ENCODE peak calls at places on chromosomes 11 and 22, in seven cellular contexts. One of them, this sample, is unnamed. For H3K9me3, the result is how much of the 10 kb centered on the place peaks cover.

GRCh38 chr11:33027233-33027632 is 11.6 kb downstream of the DEPDC7 start:
- DNase-seq in cardiac muscle cell: no peak
- DNase-seq in CD8-positive, alpha-beta T cell: no peak
- DNase-seq in osteoblast: no peak
- DNase-seq in AG04450: no peak
- DNase-seq in left ventricle myocardium inferior: no peak
- DNase-seq in pancreas: no peak
- DNase-seq in this sample: no peak

GRCh38 chr11:66875376-66875775 is 18.5 kb downstream of the LRFN4 start:
- DNase-seq in cardiac muscle cell: no peak
- DNase-seq in CD8-positive, alpha-beta T cell: no peak
- DNase-seq in osteoblast: peak
- DNase-seq in AG04450: no peak
- DNase-seq in left ventricle myocardium inferior: no peak
- DNase-seq in pancreas: no peak
- DNase-seq in this sample: no peak

GRCh38 chr22:24497879-24498278 is 2.7 kb downstream of the UPB1 start:
- DNase-seq in cardiac muscle cell: no peak
- DNase-seq in CD8-positive, alpha-beta T cell: no peak
- DNase-seq in osteoblast: no peak
- DNase-seq in AG04450: no peak
- DNase-seq in left ventricle myocardium inferior: no peak
- DNase-seq in pancreas: no peak
- DNase-seq in this sample: no peak

GRCh38 chr11:78281511-78281910 is 92.8 kb downstream of the USP35 start:
- DNase-seq in cardiac muscle cell: no peak
- DNase-seq in CD8-positive, alpha-beta T cell: no peak
- DNase-seq in osteoblast: no peak
- DNase-seq in AG04450: no peak
- DNase-seq in left ventricle myocardium inferior: no peak
- DNase-seq in pancreas: no peak
- DNase-seq in this sample: no peak

GRCh38 chr11:22163394-22163797 is 29.5 kb upstream of the ANO5 start:
- DNase-seq in cardiac muscle cell: no peak
- DNase-seq in CD8-positive, alpha-beta T cell: no peak
- DNase-seq in osteoblast: no peak
- DNase-seq in AG04450: no peak
- DNase-seq in left ventricle myocardium inferior: no peak
- DNase-seq in pancreas: no peak
- DNase-seq in this sample: no peak

GRCh38 chr22:29855611-29856181 is 17.6 kb upstream of the ASCC2 start:
- DNase-seq in cardiac muscle cell: peak
- DNase-seq in CD8-positive, alpha-beta T cell: no peak
- DNase-seq in osteoblast: no peak
- DNase-seq in AG04450: no peak
- DNase-seq in left ventricle myocardium inferior: peak
- DNase-seq in pancreas: no peak
- DNase-seq in this sample: no peak

GRCh38 chr11:113615098-113615497 is 91.0 kb downstream of the TMPRSS5 start:
- DNase-seq in cardiac muscle cell: no peak
- DNase-seq in CD8-positive, alpha-beta T cell: no peak
- DNase-seq in osteoblast: no peak
- DNase-seq in AG04450: no peak
- DNase-seq in left ventricle myocardium inferior: no peak
- DNase-seq in pancreas: no peak
- DNase-seq in this sample: no peak

GRCh38 chr22:30301995-30302809 is 12.9 kb upstream of the CASTOR1 start:
- DNase-seq in cardiac muscle cell: no peak
- DNase-seq in CD8-positive, alpha-beta T cell: no peak
- DNase-seq in osteoblast: no peak
- DNase-seq in AG04450: no peak
- DNase-seq in left ventricle myocardium inferior: peak
- DNase-seq in pancreas: no peak
- DNase-seq in this sample: no peak

GRCh38 chr11:15493066-15493465 is 378.3 kb downstream of the INSC start:
- DNase-seq in cardiac muscle cell: no peak
- DNase-seq in CD8-positive, alpha-beta T cell: no peak
- DNase-seq in osteoblast: no peak
- DNase-seq in AG04450: no peak
- DNase-seq in left ventricle myocardium inferior: no peak
- DNase-seq in pancreas: no peak
- DNase-seq in this sample: no peak

GRCh38 chr11:28342704-28343103 is 234.5 kb downstream of the METTL15 start:
- DNase-seq in cardiac muscle cell: no peak
- DNase-seq in CD8-positive, alpha-beta T cell: no peak
- DNase-seq in osteoblast: no peak
- DNase-seq in AG04450: no peak
- DNase-seq in left ventricle myocardium inferior: no peak
- DNase-seq in pancreas: no peak
- DNase-seq in this sample: no peak

GRCh38 chr11:6315811-6316425 is 4.4 kb downstream of the CAVIN3 start:
- DNase-seq in cardiac muscle cell: peak
- DNase-seq in CD8-positive, alpha-beta T cell: peak
- DNase-seq in osteoblast: peak
- DNase-seq in AG04450: no peak
- DNase-seq in left ventricle myocardium inferior: peak
- DNase-seq in pancreas: peak
- DNase-seq in this sample: peak

GRCh38 chr22:23085785-23086184 is 15.5 kb downstream of the GNAZ start:
- DNase-seq in cardiac muscle cell: no peak
- DNase-seq in CD8-positive, alpha-beta T cell: no peak
- DNase-seq in osteoblast: no peak
- DNase-seq in AG04450: no peak
- DNase-seq in left ventricle myocardium inferior: no peak
- DNase-seq in pancreas: no peak
- DNase-seq in this sample: no peak

GRCh38 chr11:65315204-65315865 is 669 bp downstream of the CDC42EP2 start:
- DNase-seq in cardiac muscle cell: peak
- DNase-seq in CD8-positive, alpha-beta T cell: peak
- DNase-seq in osteoblast: peak
- DNase-seq in AG04450: no peak
- DNase-seq in left ventricle myocardium inferior: peak
- DNase-seq in pancreas: peak
- DNase-seq in this sample: peak

GRCh38 chr11:64379160-64379559 is 20.2 kb downstream of the RPS6KA4 start:
- DNase-seq in cardiac muscle cell: no peak
- DNase-seq in CD8-positive, alpha-beta T cell: no peak
- DNase-seq in osteoblast: no peak
- DNase-seq in AG04450: no peak
- DNase-seq in left ventricle myocardium inferior: no peak
- DNase-seq in pancreas: no peak
- DNase-seq in this sample: no peak

GRCh38 chr11:119982517-119983239 is 155.2 kb downstream of the TRIM29 start:
- DNase-seq in cardiac muscle cell: no peak
- DNase-seq in CD8-positive, alpha-beta T cell: no peak
- DNase-seq in osteoblast: peak
- DNase-seq in AG04450: no peak
- DNase-seq in left ventricle myocardium inferior: no peak
- DNase-seq in pancreas: no peak
- DNase-seq in this sample: no peak

GRCh38 chr22:22942511-22943329 is 55.1 kb downstream of the IGLL5 start:
- DNase-seq in cardiac muscle cell: no peak
- DNase-seq in CD8-positive, alpha-beta T cell: peak
- DNase-seq in osteoblast: peak
- DNase-seq in AG04450: no peak
- DNase-seq in left ventricle myocardium inferior: peak
- DNase-seq in pancreas: no peak
- DNase-seq in this sample: peak

GRCh38 chr11:117805048-117805447 is 8.0 kb upstream of the DSCAML1 start:
- DNase-seq in cardiac muscle cell: no peak
- DNase-seq in CD8-positive, alpha-beta T cell: no peak
- DNase-seq in osteoblast: no peak
- DNase-seq in AG04450: no peak
- DNase-seq in left ventricle myocardium inferior: no peak
- DNase-seq in pancreas: no peak
- DNase-seq in this sample: no peak

GRCh38 chr22:26592368-26593015 is 2.6 kb upstream of the TPST2 start:
- DNase-seq in cardiac muscle cell: no peak
- DNase-seq in CD8-positive, alpha-beta T cell: peak
- DNase-seq in osteoblast: no peak
- DNase-seq in AG04450: no peak
- DNase-seq in left ventricle myocardium inferior: no peak
- DNase-seq in pancreas: no peak
- DNase-seq in this sample: no peak

DNA sequence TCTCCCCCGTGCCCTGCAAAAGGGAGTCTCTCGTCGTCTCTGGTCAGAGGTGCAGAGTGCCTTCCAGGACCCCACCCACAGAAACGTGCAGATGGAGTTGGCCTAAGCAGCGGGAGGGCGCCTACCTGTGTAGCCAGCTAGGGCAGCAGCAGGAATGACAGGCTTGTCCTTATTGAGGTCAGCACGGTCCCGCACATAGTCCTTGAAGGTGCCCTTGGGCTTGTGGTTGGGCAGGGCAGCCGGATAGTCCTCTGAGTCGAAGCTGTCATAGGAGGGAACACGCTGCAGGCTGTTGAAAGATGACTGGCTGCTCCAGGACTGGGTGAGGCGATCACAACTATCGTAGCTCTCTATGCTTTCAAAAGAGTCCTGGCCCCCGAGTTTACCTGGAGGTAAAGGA is 107.3 kb downstream of the ETS1 start:
- DNase-seq in cardiac muscle cell: no peak
- DNase-seq in CD8-positive, alpha-beta T cell: no peak
- DNase-seq in osteoblast: no peak
- DNase-seq in AG04450: no peak
- DNase-seq in left ventricle myocardium inferior: no peak
- DNase-seq in pancreas: no peak
- DNase-seq in this sample: no peak
- H3K27ac ChIP-seq in cardiac muscle cell: no peak
- H3K27ac ChIP-seq in CD8-positive, alpha-beta T cell: peak
- H3K27ac ChIP-seq in osteoblast: peak
- H3K27ac ChIP-seq in AG04450: no peak
- H3K27ac ChIP-seq in left ventricle myocardium inferior: peak
- H3K27ac ChIP-seq in pancreas: no peak
- H3K27ac ChIP-seq in this sample: no peak

GRCh38 chr22:47277511-47277910 is 515.1 kb downstream of the TBC1D22A start:
- DNase-seq in cardiac muscle cell: no peak
- DNase-seq in CD8-positive, alpha-beta T cell: no peak
- DNase-seq in osteoblast: no peak
- DNase-seq in AG04450: no peak
- DNase-seq in left ventricle myocardium inferior: no peak
- DNase-seq in pancreas: no peak
- DNase-seq in this sample: no peak

GRCh38 chr22:47278655-47279054 is 516.2 kb downstream of the TBC1D22A start:
- DNase-seq in cardiac muscle cell: no peak
- DNase-seq in CD8-positive, alpha-beta T cell: no peak
- DNase-seq in osteoblast: peak
- DNase-seq in AG04450: no peak
- DNase-seq in left ventricle myocardium inferior: no peak
- DNase-seq in pancreas: no peak
- DNase-seq in this sample: no peak

GRCh38 chr22:47275479-47276218 is 513.2 kb downstream of the TBC1D22A start:
- DNase-seq in cardiac muscle cell: no peak
- DNase-seq in CD8-positive, alpha-beta T cell: no peak
- DNase-seq in osteoblast: no peak
- DNase-seq in AG04450: no peak
- DNase-seq in left ventricle myocardium inferior: no peak
- DNase-seq in pancreas: no peak
- DNase-seq in this sample: peak

GRCh38 chr22:47276219-47276843 is 513.9 kb downstream of the TBC1D22A start:
- DNase-seq in cardiac muscle cell: no peak
- DNase-seq in CD8-positive, alpha-beta T cell: no peak
- DNase-seq in osteoblast: no peak
- DNase-seq in AG04450: no peak
- DNase-seq in left ventricle myocardium inferior: no peak
- DNase-seq in pancreas: no peak
- DNase-seq in this sample: no peak

GRCh38 chr22:47277001-47277400 is 514.6 kb downstream of the TBC1D22A start:
- DNase-seq in cardiac muscle cell: no peak
- DNase-seq in CD8-positive, alpha-beta T cell: no peak
- DNase-seq in osteoblast: no peak
- DNase-seq in AG04450: no peak
- DNase-seq in left ventricle myocardium inferior: no peak
- DNase-seq in pancreas: no peak
- DNase-seq in this sample: no peak
- H3K9me3 ChIP-seq in cardiac muscle cell: under half
- H3K9me3 ChIP-seq in CD8-positive, alpha-beta T cell: under half
- H3K9me3 ChIP-seq in osteoblast: under half
- H3K9me3 ChIP-seq in AG04450: under half
- H3K9me3 ChIP-seq in left ventricle myocardium inferior: under half
- H3K9me3 ChIP-seq in pancreas: under half
- H3K9me3 ChIP-seq in this sample: under half

GRCh38 chr11:704799-705645 is 1.0 kb upstream of the EPS8L2 start:
- DNase-seq in cardiac muscle cell: no peak
- DNase-seq in CD8-positive, alpha-beta T cell: no peak
- DNase-seq in osteoblast: peak
- DNase-seq in AG04450: no peak
- DNase-seq in left ventricle myocardium inferior: no peak
- DNase-seq in pancreas: peak
- DNase-seq in this sample: peak
- H3K27ac ChIP-seq in cardiac muscle cell: no peak
- H3K27ac ChIP-seq in CD8-positive, alpha-beta T cell: no peak
- H3K27ac ChIP-seq in osteoblast: no peak
- H3K27ac ChIP-seq in AG04450: no peak
- H3K27ac ChIP-seq in left ventricle myocardium inferior: peak
- H3K27ac ChIP-seq in pancreas: peak
- H3K27ac ChIP-seq in this sample: peak

GRCh38 chr22:44549021-44549420 is 51.0 kb upstream of the RTL6 start:
- DNase-seq in cardiac muscle cell: no peak
- DNase-seq in CD8-positive, alpha-beta T cell: no peak
- DNase-seq in osteoblast: no peak
- DNase-seq in AG04450: no peak
- DNase-seq in left ventricle myocardium inferior: no peak
- DNase-seq in pancreas: no peak
- DNase-seq in this sample: no peak
- H3K9me3 ChIP-seq in cardiac muscle cell: under half
- H3K9me3 ChIP-seq in CD8-positive, alpha-beta T cell: under half
- H3K9me3 ChIP-seq in osteoblast: under half
- H3K9me3 ChIP-seq in AG04450: under half
- H3K9me3 ChIP-seq in left ventricle myocardium inferior: under half
- H3K9me3 ChIP-seq in pancreas: under half
- H3K9me3 ChIP-seq in this sample: under half

GRCh38 chr22:17777717-17778044 is 3.4 kb upstream of the BID start:
- DNase-seq in cardiac muscle cell: no peak
- DNase-seq in CD8-positive, alpha-beta T cell: no peak
- DNase-seq in osteoblast: peak
- DNase-seq in AG04450: no peak
- DNase-seq in left ventricle myocardium inferior: no peak
- DNase-seq in pancreas: no peak
- DNase-seq in this sample: no peak
- H3K27ac ChIP-seq in cardiac muscle cell: no peak
- H3K27ac ChIP-seq in CD8-positive, alpha-beta T cell: peak
- H3K27ac ChIP-seq in osteoblast: no peak
- H3K27ac ChIP-seq in AG04450: no peak
- H3K27ac ChIP-seq in left ventricle myocardium inferior: peak
- H3K27ac ChIP-seq in pancreas: peak
- H3K27ac ChIP-seq in this sample: peak

DNA sequence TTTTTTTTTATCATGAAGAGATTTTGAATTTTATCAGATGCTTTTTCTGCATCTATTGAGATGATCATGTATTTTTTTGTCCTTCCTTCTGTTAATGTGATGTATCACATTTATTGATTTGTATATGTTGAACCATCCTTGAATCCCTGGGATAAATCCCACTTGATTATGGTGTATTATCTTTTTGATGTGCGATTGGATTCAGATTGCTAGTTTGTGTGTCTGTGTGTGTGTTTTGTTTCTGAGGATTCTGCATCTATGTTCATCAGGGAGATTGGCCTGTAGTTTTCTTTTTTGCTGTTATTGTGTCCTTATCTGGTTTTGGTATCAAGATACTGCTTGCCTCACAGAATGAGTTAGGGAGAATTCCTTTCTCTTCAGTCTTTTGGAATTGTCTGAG is 52.6 kb downstream of the KCNQ1OT1 start:
- DNase-seq in cardiac muscle cell: no peak
- DNase-seq in CD8-positive, alpha-beta T cell: no peak
- DNase-seq in osteoblast: no peak
- DNase-seq in AG04450: no peak
- DNase-seq in left ventricle myocardium inferior: no peak
- DNase-seq in pancreas: no peak
- DNase-seq in this sample: no peak
- H3K9me3 ChIP-seq in cardiac muscle cell: under half
- H3K9me3 ChIP-seq in CD8-positive, alpha-beta T cell: under half
- H3K9me3 ChIP-seq in osteoblast: under half
- H3K9me3 ChIP-seq in AG04450: under half
- H3K9me3 ChIP-seq in left ventricle myocardium inferior: half or more
- H3K9me3 ChIP-seq in pancreas: under half
- H3K9me3 ChIP-seq in this sample: under half

This sample was measured in right lobe of liver.